ENCODE peak calls at places on chromosome 9, in ten cellular contexts. X is breast epithelium; L is CD4-positive, CD25-positive, alpha-beta regulatory T cell; K is fibroblast of lung; P is ascending aorta; N is ovary; G is small intestine; B is upper lobe of left lung; E is OCI-LY7; S is GM23248. J is an unnamed sample.

GRCh38 chr9:115141612-115142011 is 23.7 kb upstream of the TNC start:
- DNase-seq in X (no peak), L (no peak), K (no peak), P (no peak), N (no peak), G (no peak), B (no peak), E (no peak), S (no peak), J (no peak)

GRCh38 chr9:132556701-132557100 is 25.7 kb upstream of the BARHL1 start:
- DNase-seq in X (no peak), L (no peak), K (no peak), P (no peak), N (no peak), G (no peak), B (no peak), E (no peak), S (no peak), J (no peak)

GRCh38 chr9:71179183-71179582 is 57.8 kb upstream of the TRPM3 start:
- DNase-seq in X (no peak), L (no peak), K (no peak), P (no peak), N (no peak), G (no peak), B (no peak), E (no peak), S (no peak), J (no peak)

GRCh38 chr9:8569832-8570231 is 770.3 kb upstream of the DMAC1 start:
- DNase-seq in X (no peak), L (no peak), K (no peak), P (no peak), N (no peak), G (no peak), B (no peak), E (no peak), S (no peak), J (no peak)

GRCh38 chr9:70406446-70406862 is 8.0 kb downstream of the KLF9 start:
- DNase-seq in X (peak; percentile 18), L (peak; percentile 31), K (peak; percentile 63), P (peak; percentile 64), N (peak; percentile 49), G (no peak), B (no peak), E (no peak), S (peak; percentile 45), J (no peak)

GRCh38 chr9:115088856-115089255 is 29.1 kb downstream of the TNC start:
- DNase-seq in X (no peak), L (no peak), K (peak; percentile 39), P (no peak), N (no peak), G (no peak), B (no peak), E (no peak), S (peak; percentile 36), J (no peak)

GRCh38 chr9:37104183-37104889 is 16.0 kb upstream of the ZCCHC7 start:
- DNase-seq in X (no peak), L (no peak), K (peak; percentile 81), P (no peak), N (no peak), G (no peak), B (no peak), E (no peak), S (peak; percentile 95), J (no peak)

GRCh38 chr9:99294850-99295461 is 72.9 kb downstream of the SEC61B start:
- DNase-seq in X (no peak), L (no peak), K (no peak), P (no peak), N (no peak), G (no peak), B (no peak), E (no peak), S (peak; percentile 11), J (no peak)

GRCh38 chr9:19101203-19101602 is 1.5 kb downstream of the HAUS6 start:
- DNase-seq in X (no peak), L (no peak), K (no peak), P (no peak), N (no peak), G (no peak), B (no peak), E (no peak), S (no peak), J (no peak)

GRCh38 chr9:91422832-91423711 is 560 bp downstream of the NFIL3 start:
- DNase-seq in X (peak; percentile 77), L (peak; percentile 74), K (peak; percentile 94), P (peak; percentile 88), N (peak; percentile 76), G (peak; percentile 60), B (peak; percentile 66), E (peak; percentile 76), S (peak; percentile 89), J (peak; percentile 73)

GRCh38 chr9:91424403-91425176 is 958 bp upstream of the NFIL3 start:
- DNase-seq in X (peak; percentile 88), L (peak; percentile 46), K (peak; percentile 94), P (peak; percentile 95), N (peak; percentile 93), G (peak; percentile 80), B (peak; percentile 94), E (peak; percentile 51), S (peak; percentile 96), J (peak; percentile 88)

GRCh38 chr9:91421987-91422765 is 1.5 kb downstream of the NFIL3 start:
- DNase-seq in X (no peak), L (peak; percentile 32), K (no peak), P (peak; percentile 75), N (peak; percentile 53), G (peak; percentile 36), B (no peak), E (no peak), S (peak; percentile 75), J (peak; percentile 51)

GRCh38 chr9:91425270-91425669 is 1.6 kb upstream of the NFIL3 start:
- DNase-seq in X (no peak), L (no peak), K (peak; percentile 32), P (peak; percentile 66), N (no peak), G (no peak), B (no peak), E (no peak), S (peak; percentile 34), J (no peak)

DNA sequence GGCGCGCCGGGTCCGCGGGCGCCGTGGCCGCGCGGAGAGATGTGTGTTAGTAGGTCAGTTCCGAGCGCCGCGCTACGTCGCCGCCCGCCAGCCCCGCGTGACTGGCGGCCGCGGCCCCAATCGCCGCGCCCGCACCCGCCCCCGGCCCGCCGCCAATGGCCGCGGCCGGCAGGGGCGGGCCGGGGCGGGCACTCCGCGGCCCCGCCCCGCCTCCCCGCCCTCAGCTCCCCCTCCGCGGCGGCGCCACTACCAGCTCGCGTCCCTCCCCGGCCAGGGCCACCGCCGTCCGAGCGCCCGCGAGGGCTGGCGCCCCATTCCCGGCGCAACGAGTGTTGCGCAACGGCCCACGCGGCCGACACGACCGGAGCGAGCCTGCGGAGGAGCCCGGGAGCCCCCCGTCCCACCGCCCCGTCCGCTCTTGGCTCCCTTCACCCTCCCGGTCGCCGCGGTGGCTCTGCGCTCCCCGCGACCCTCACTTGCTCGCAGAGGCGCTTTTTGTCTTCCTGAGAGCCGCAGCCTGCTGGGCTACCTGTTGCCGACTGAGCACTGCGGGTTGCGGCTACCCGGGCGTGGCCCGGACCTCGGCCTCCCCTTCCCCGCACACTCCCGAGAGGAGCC is at the start of gene NFIL3:
- DNase-seq in X (peak; percentile 78), L (peak; percentile 74), K (peak; percentile 81), P (peak; percentile 89), N (peak; percentile 89), G (peak; percentile 83), B (peak; percentile 85), E (peak; percentile 83), S (peak; percentile 95), J (peak; percentile 87)
- H3K27ac ChIP-seq in X (peak within 1 kb of the TSS; percentile 98), L (no peak within 1 kb of the TSS), K (peak within 1 kb of the TSS; percentile 92), P (peak within 1 kb of the TSS; percentile 96), N (peak within 1 kb of the TSS; percentile 95), G (peak within 1 kb of the TSS; percentile 99), B (peak within 1 kb of the TSS; percentile 95), E (no peak within 1 kb of the TSS), S (peak within 1 kb of the TSS; percentile 97), J (peak within 1 kb of the TSS; percentile 98)

DNA sequence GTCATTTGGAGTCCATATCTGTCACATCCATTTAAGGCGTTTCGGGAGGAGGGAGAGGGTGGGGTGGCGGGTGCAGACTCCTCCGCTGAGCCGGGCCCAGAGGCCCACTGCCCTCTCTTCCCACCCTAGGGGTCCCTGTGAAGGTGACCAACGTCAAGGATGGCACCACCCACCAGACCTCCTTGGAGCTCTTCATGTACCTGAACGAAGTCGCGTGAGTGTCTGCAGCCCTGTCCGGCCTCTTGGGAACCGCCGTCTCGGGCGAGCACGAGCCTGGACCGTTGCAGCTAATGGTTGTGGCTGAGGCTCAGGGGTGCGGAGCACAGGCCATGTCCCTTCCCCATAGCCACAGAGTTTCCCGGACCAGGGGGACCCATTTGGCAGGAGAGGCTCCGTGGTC is 34.8 kb downstream of the ASS1 start:
- DNase-seq in X (no peak), L (no peak), K (no peak), P (no peak), N (no peak), G (no peak), B (no peak), E (no peak), S (no peak), J (no peak)
- H3K4me3 ChIP-seq in X (no peak overlapping the region), L (no peak overlapping the region), K (no peak overlapping the region), P (no peak overlapping the region), N (no peak overlapping the region), G (no peak overlapping the region), B (no peak overlapping the region), E (no peak overlapping the region), S (no peak overlapping the region), J (no peak overlapping the region)

DNA sequence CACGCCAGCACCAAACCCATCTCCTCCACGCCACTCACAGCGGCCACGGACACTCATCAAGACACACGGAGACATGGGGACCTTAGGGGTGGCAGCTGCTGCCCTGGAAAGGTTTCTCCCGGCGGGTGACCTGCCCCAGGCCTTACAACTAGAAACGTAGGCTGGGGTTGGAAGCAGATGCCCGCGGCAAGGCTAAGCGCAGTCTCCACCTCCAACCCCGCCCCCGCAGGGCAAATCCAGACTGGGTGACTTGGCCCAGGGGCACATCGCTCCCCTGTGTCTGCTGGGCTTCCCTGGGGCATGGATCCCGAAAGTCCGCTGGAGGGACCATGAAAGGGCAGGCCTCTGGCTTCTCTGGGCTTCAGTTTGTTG is 12.0 kb upstream of the ASS1 start:
- DNase-seq in X (no peak), L (no peak), K (no peak), P (no peak), N (no peak), G (no peak), B (no peak), E (no peak), S (no peak), J (no peak)
- H3K27ac ChIP-seq in X (no peak overlapping the region), L (no peak overlapping the region), K (no peak overlapping the region), P (no peak overlapping the region), N (no peak overlapping the region), G (no peak overlapping the region), B (no peak overlapping the region), E (no peak overlapping the region), S (no peak overlapping the region), J (no peak overlapping the region)

DNA sequence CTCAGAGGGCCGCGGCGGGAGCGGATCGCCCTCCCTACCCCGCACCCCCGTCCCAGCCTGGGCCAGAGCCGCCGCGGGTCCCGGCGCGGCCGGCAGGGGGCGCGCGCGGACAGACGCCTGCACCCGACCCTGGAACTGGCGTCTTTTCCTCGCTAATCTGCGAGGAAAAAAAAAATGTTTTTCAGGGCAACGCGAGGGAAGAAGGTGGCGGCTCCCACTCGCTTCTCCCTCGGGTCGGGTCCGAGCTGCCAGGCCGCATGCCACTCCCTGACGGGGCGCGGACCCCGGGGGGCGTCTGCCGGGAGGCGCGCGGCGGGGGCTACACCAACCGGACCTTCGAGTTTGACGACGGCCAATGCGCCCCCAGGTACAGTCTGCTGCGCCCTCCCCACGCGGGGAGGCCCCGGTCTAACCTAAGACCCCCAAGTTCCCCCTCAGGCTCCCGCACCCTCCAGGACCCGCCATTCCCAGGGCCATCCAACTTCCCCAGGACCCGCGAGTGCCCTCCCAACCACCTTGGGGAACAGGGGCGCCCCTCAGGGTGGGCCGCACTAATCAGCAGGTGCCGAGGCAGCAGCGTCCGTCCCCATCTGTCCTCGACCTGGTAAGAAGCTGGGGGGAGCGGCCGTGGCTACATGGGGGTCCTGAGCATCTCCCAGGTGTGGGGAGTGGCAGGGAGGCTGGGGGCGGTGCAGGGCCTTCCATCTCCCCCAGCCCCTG is at the start of gene KCNT1:
- DNase-seq in X (no peak), L (peak; percentile 12), K (peak; percentile 25), P (no peak), N (peak; percentile 75), G (peak; percentile 28), B (no peak), E (peak; percentile 22), S (peak; percentile 69), J (peak; percentile 44)
- H3K4me3 ChIP-seq in X (no peak within 1 kb of the TSS), L (no peak within 1 kb of the TSS), K (no peak within 1 kb of the TSS), P (peak within 1 kb of the TSS; percentile 31), N (peak within 1 kb of the TSS; percentile 25), G (no peak within 1 kb of the TSS), B (peak within 1 kb of the TSS; percentile 23), E (no peak within 1 kb of the TSS), S (no peak within 1 kb of the TSS), J (no peak within 1 kb of the TSS)

J was measured in body of pancreas.